ENCODE peak calls at places on chromosomes 4 and X, in five cellular contexts. X, N, B, D and J are unnamed samples.

GRCh38 chr4:173917255-173917960 is 366.1 kb downstream of the FBXO8 start:
- DNase-seq in X (no peak), N (no peak), B (no peak), D (no peak), J (no peak)

GRCh38 chr4:54318904-54319303 is 89.8 kb downstream of the PDGFRA start:
- DNase-seq in X (peak), N (no peak), B (peak), D (no peak), J (peak)

GRCh38 chr4:59179372-59179771 is 2020.8 kb upstream of the ADGRL3 start:
- DNase-seq in X (no peak), N (no peak), B (no peak), D (no peak), J (no peak)

GRCh38 chr4:48681856-48682255 is 98.2 kb downstream of the FRYL start:
- DNase-seq in X (no peak), N (no peak), B (no peak), D (no peak), J (peak)

GRCh38 chr4:87848622-87849351 is 16.0 kb downstream of the MEPE start:
- DNase-seq in X (peak), N (peak), B (peak), D (peak), J (peak)

GRCh38 chrX:37871626-37872302 is 24.4 kb upstream of the DYNLT3 start:
- DNase-seq in X (no peak), N (no peak), B (peak), D (no peak), J (peak)

GRCh38 chrX:155767101-155767878 is 113.9 kb upstream of the VAMP7 start:
- DNase-seq in X (peak), N (no peak), B (peak), D (no peak), J (peak)

GRCh38 chr4:26860922-26861433 is 337 bp downstream of the STIM2 start:
- DNase-seq in X (peak), N (peak), B (no peak), D (peak), J (peak)

GRCh38 chrX:112901821-112902732 is 61.4 kb upstream of the AMOT start:
- DNase-seq in X (no peak), N (no peak), B (no peak), D (no peak), J (no peak)

GRCh38 chr4:139633661-139634060 is 32.0 kb upstream of the MGST2 start:
- DNase-seq in X (peak), N (no peak), B (no peak), D (no peak), J (peak)